ENCODE peak calls at places on chromosomes 13 and 19, in six cellular contexts. One of them, this sample, is unnamed.

GRCh38 chr19:18306903-18307681 is 15.8 kb downstream of the LSM4 start:
- DNase-seq in EL: no peak
- DNase-seq in MV-4-11: no peak
- DNase-seq in stimulated activated CD4-positive, alpha-beta T cell treated with anti-CD3 and anti-CD28 coated beads, TNF-alpha, amount 100 ng/mL, for 24 hours: no peak
- DNase-seq in left kidney: no peak
- DNase-seq in mesendoderm: no peak
- DNase-seq in this sample: no peak

GRCh38 chr19:47324502-47324901 is 7.5 kb upstream of the C5AR2 start:
- DNase-seq in EL: no peak
- DNase-seq in MV-4-11: peak; percentile 84
- DNase-seq in stimulated activated CD4-positive, alpha-beta T cell treated with anti-CD3 and anti-CD28 coated beads, TNF-alpha, amount 100 ng/mL, for 24 hours: no peak
- DNase-seq in left kidney: peak; percentile 3
- DNase-seq in mesendoderm: no peak
- DNase-seq in this sample: no peak

GRCh38 chr19:16619456-16619855 is 8.5 kb downstream of the MED26 start:
- DNase-seq in EL: no peak
- DNase-seq in MV-4-11: no peak
- DNase-seq in stimulated activated CD4-positive, alpha-beta T cell treated with anti-CD3 and anti-CD28 coated beads, TNF-alpha, amount 100 ng/mL, for 24 hours: no peak
- DNase-seq in left kidney: no peak
- DNase-seq in mesendoderm: no peak
- DNase-seq in this sample: no peak

GRCh38 chr19:42498387-42498786 is 29.9 kb downstream of the CEACAM1 start:
- DNase-seq in EL: no peak
- DNase-seq in MV-4-11: no peak
- DNase-seq in stimulated activated CD4-positive, alpha-beta T cell treated with anti-CD3 and anti-CD28 coated beads, TNF-alpha, amount 100 ng/mL, for 24 hours: no peak
- DNase-seq in left kidney: no peak
- DNase-seq in mesendoderm: no peak
- DNase-seq in this sample: no peak

GRCh38 chr13:27440408-27440807 is 10.0 kb downstream of the MTIF3 start:
- DNase-seq in EL: no peak
- DNase-seq in MV-4-11: no peak
- DNase-seq in stimulated activated CD4-positive, alpha-beta T cell treated with anti-CD3 and anti-CD28 coated beads, TNF-alpha, amount 100 ng/mL, for 24 hours: no peak
- DNase-seq in left kidney: no peak
- DNase-seq in mesendoderm: no peak
- DNase-seq in this sample: no peak

GRCh38 chr13:53200498-53201453 is 172.2 kb downstream of the OLFM4 start:
- DNase-seq in EL: peak; percentile 19
- DNase-seq in MV-4-11: no peak
- DNase-seq in stimulated activated CD4-positive, alpha-beta T cell treated with anti-CD3 and anti-CD28 coated beads, TNF-alpha, amount 100 ng/mL, for 24 hours: no peak
- DNase-seq in left kidney: peak; percentile 94
- DNase-seq in mesendoderm: peak; percentile 86
- DNase-seq in this sample: no peak

GRCh38 chr19:38455031-38455430 is 21.5 kb downstream of the RYR1 start:
- DNase-seq in EL: peak; percentile 11
- DNase-seq in MV-4-11: no peak
- DNase-seq in stimulated activated CD4-positive, alpha-beta T cell treated with anti-CD3 and anti-CD28 coated beads, TNF-alpha, amount 100 ng/mL, for 24 hours: no peak
- DNase-seq in left kidney: peak; percentile 90
- DNase-seq in mesendoderm: peak; percentile 64
- DNase-seq in this sample: no peak

GRCh38 chr19:35963514-35963913 is 27.3 kb downstream of the LRFN3 start:
- DNase-seq in EL: peak; percentile 25
- DNase-seq in MV-4-11: peak; percentile 36
- DNase-seq in stimulated activated CD4-positive, alpha-beta T cell treated with anti-CD3 and anti-CD28 coated beads, TNF-alpha, amount 100 ng/mL, for 24 hours: no peak
- DNase-seq in left kidney: peak; percentile 92
- DNase-seq in mesendoderm: peak; percentile 76
- DNase-seq in this sample: no peak

GRCh38 chr19:33290082-33290815 is 12.1 kb downstream of the CEBPA start:
- DNase-seq in EL: no peak
- DNase-seq in MV-4-11: no peak
- DNase-seq in stimulated activated CD4-positive, alpha-beta T cell treated with anti-CD3 and anti-CD28 coated beads, TNF-alpha, amount 100 ng/mL, for 24 hours: no peak
- DNase-seq in left kidney: no peak
- DNase-seq in mesendoderm: no peak
- DNase-seq in this sample: no peak

GRCh38 chr19:30670011-30670329 is 297.8 kb downstream of the ZNF536 start:
- DNase-seq in EL: no peak
- DNase-seq in MV-4-11: no peak
- DNase-seq in stimulated activated CD4-positive, alpha-beta T cell treated with anti-CD3 and anti-CD28 coated beads, TNF-alpha, amount 100 ng/mL, for 24 hours: no peak
- DNase-seq in left kidney: no peak
- DNase-seq in mesendoderm: no peak
- DNase-seq in this sample: no peak

GRCh38 chr13:25329706-25330105 is 28.3 kb downstream of the NUP58 start:
- DNase-seq in EL: peak; percentile 55
- DNase-seq in MV-4-11: peak; percentile 19
- DNase-seq in stimulated activated CD4-positive, alpha-beta T cell treated with anti-CD3 and anti-CD28 coated beads, TNF-alpha, amount 100 ng/mL, for 24 hours: no peak
- DNase-seq in left kidney: no peak
- DNase-seq in mesendoderm: peak; percentile 33
- DNase-seq in this sample: no peak

GRCh38 chr19:369256-369655 is 24.7 kb upstream of the MIER2 start:
- DNase-seq in EL: no peak
- DNase-seq in MV-4-11: no peak
- DNase-seq in stimulated activated CD4-positive, alpha-beta T cell treated with anti-CD3 and anti-CD28 coated beads, TNF-alpha, amount 100 ng/mL, for 24 hours: no peak
- DNase-seq in left kidney: no peak
- DNase-seq in mesendoderm: no peak
- DNase-seq in this sample: no peak

GRCh38 chr19:47699360-47699917 is 13.8 kb upstream of the EHD2 start:
- DNase-seq in EL: peak; percentile 39
- DNase-seq in MV-4-11: peak; percentile 31
- DNase-seq in stimulated activated CD4-positive, alpha-beta T cell treated with anti-CD3 and anti-CD28 coated beads, TNF-alpha, amount 100 ng/mL, for 24 hours: peak; percentile 11
- DNase-seq in left kidney: peak; percentile 69
- DNase-seq in mesendoderm: peak; percentile 72
- DNase-seq in this sample: no peak

GRCh38 chr13:35987572-35988513 is 143.3 kb downstream of the DCLK1 start:
- DNase-seq in EL: no peak
- DNase-seq in MV-4-11: peak; percentile 6
- DNase-seq in stimulated activated CD4-positive, alpha-beta T cell treated with anti-CD3 and anti-CD28 coated beads, TNF-alpha, amount 100 ng/mL, for 24 hours: no peak
- DNase-seq in left kidney: peak; percentile 57
- DNase-seq in mesendoderm: no peak
- DNase-seq in this sample: no peak

GRCh38 chr13:48902421-48902820 is 73.3 kb upstream of the FNDC3A start:
- DNase-seq in EL: peak; percentile 4
- DNase-seq in MV-4-11: peak; percentile 33
- DNase-seq in stimulated activated CD4-positive, alpha-beta T cell treated with anti-CD3 and anti-CD28 coated beads, TNF-alpha, amount 100 ng/mL, for 24 hours: no peak
- DNase-seq in left kidney: peak; percentile 40
- DNase-seq in mesendoderm: peak; percentile 72
- DNase-seq in this sample: no peak

GRCh38 chr13:108609353-108609752 is 20.1 kb upstream of the MYO16 start:
- DNase-seq in EL: peak; percentile 2
- DNase-seq in MV-4-11: peak; percentile 21
- DNase-seq in stimulated activated CD4-positive, alpha-beta T cell treated with anti-CD3 and anti-CD28 coated beads, TNF-alpha, amount 100 ng/mL, for 24 hours: no peak
- DNase-seq in left kidney: peak; percentile 39
- DNase-seq in mesendoderm: peak; percentile 66
- DNase-seq in this sample: no peak

GRCh38 chr19:17302391-17303166 is 646 bp downstream of the ABHD8 start:
- DNase-seq in EL: no peak
- DNase-seq in MV-4-11: peak; percentile 55
- DNase-seq in stimulated activated CD4-positive, alpha-beta T cell treated with anti-CD3 and anti-CD28 coated beads, TNF-alpha, amount 100 ng/mL, for 24 hours: no peak
- DNase-seq in left kidney: peak; percentile 24
- DNase-seq in mesendoderm: peak; percentile 77
- DNase-seq in this sample: no peak

This sample was measured in GM12864.